ENCODE peak calls at places on chromosomes 7 and 10, in seven cellular contexts. U is fibroblast of lung; A is stimulated activated CD4-positive, alpha-beta T cell treated with anti-CD3 and anti-CD28 coated beads, Interleukin-4, amount 100 ng/mL, for 24 hours; Z is NCI-H510A; V is CD8-positive, alpha-beta memory T cell; P is left ventricle myocardium inferior; H is C1 segment of cervical spinal cord. F is an unnamed sample.

GRCh38 chr10:108180883-108181282 is 1016.4 kb upstream of the SORCS1 start:
- DNase-seq in U (no peak), A (no peak), Z (no peak), V (no peak), P (no peak), H (no peak), F (no peak)

GRCh38 chr7:123802249-123802648 is 42.7 kb upstream of the HYAL4 start:
- DNase-seq in U (no peak), A (no peak), Z (no peak), V (no peak), P (no peak), H (no peak), F (no peak)

GRCh38 chr7:73533742-73534141 is 11.6 kb upstream of the BAZ1B start:
- DNase-seq in U (no peak), A (no peak), Z (no peak), V (no peak), P (no peak), H (no peak), F (no peak)

GRCh38 chr10:116752563-116752962 is 10.2 kb upstream of the HSPA12A start:
- DNase-seq in U (no peak), A (no peak), Z (no peak), V (no peak), P (no peak), H (no peak), F (no peak)

GRCh38 chr10:97011397-97011796 is 174.4 kb downstream of the SLIT1 start:
- DNase-seq in U (no peak), A (no peak), Z (no peak), V (no peak), P (no peak), H (no peak), F (no peak)

GRCh38 chr7:74092964-74093339 is 9.3 kb downstream of the LIMK1 start:
- DNase-seq in U (no peak), A (no peak), Z (no peak), V (no peak), P (peak; percentile 69), H (no peak), F (peak; percentile 46)

GRCh38 chr7:47979145-47979831 is at the start of gene HUS1:
- DNase-seq in U (peak; percentile 90), A (peak; percentile 94), Z (peak; percentile 87), V (peak; percentile 96), P (peak; percentile 92), H (peak; percentile 79), F (peak; percentile 90)

GRCh38 chr7:51428226-51428887 is 111.7 kb upstream of the COBL start:
- DNase-seq in U (no peak), A (no peak), Z (no peak), V (no peak), P (no peak), H (no peak), F (no peak)

GRCh38 chr10:78513330-78513729 is 479.7 kb downstream of the RPS24 start:
- DNase-seq in U (no peak), A (no peak), Z (no peak), V (no peak), P (no peak), H (no peak), F (no peak)

GRCh38 chr10:7593068-7593467 is 73.7 kb downstream of the ITIH5 start:
- DNase-seq in U (peak; percentile 39), A (no peak), Z (no peak), V (no peak), P (peak; percentile 63), H (no peak), F (peak; percentile 29)

GRCh38 chr10:17644485-17644964 is 574 bp downstream of the STAM start:
- DNase-seq in U (peak; percentile 55), A (peak; percentile 17), Z (no peak), V (no peak), P (no peak), H (no peak), F (peak; percentile 23)

GRCh38 chr7:56062382-56062781 is 1.7 kb upstream of the SUMF2 start:
- DNase-seq in U (peak; percentile 57), A (no peak), Z (no peak), V (no peak), P (no peak), H (no peak), F (no peak)